ENCODE peak calls at places on chromosomes 16 and 17, in ten cellular contexts. G is ascending aorta; O is aorta; D is iPS DF 6.9; U is effector memory CD4-positive, alpha-beta T cell; A is mesendoderm; F is left lung; R is adipocyte; E is CD8-positive, alpha-beta T cell; L is SJSA1. B is an unnamed sample. For H3K27me3, the result is how much of the 10 kb centered on the place peaks cover.

GRCh38 chr16:84448444-84448843 is 56.0 kb downstream of the MEAK7 start:
- DNase-seq in G (no peak), A (no peak), F (no peak), O (no peak), R (no peak), L (no peak), E (no peak), U (no peak), D (no peak), B (no peak)

GRCh38 chr17:31593806-31594205 is 202.3 kb downstream of the RAB11FIP4 start:
- DNase-seq in E (no peak), U (no peak), D (no peak), O (peak), R (peak), L (peak), F (no peak), G (peak), A (no peak), B (no peak)

GRCh38 chr17:50837980-50838954 is 2.9 kb downstream of the WFIKKN2 start:
- DNase-seq in O (no peak), U (no peak), E (no peak), D (no peak), R (no peak), G (peak), F (no peak), L (no peak), A (no peak), B (no peak)

GRCh38 chr16:46796764-46797269 is 34.2 kb downstream of the C16orf87 start:
- DNase-seq in F (no peak), A (no peak), D (no peak), O (no peak), E (no peak), R (no peak), U (no peak), G (no peak), L (no peak), B (no peak)

GRCh38 chr16:17748005-17748719 is 277.4 kb upstream of the XYLT1 start:
- DNase-seq in R (no peak), F (no peak), L (no peak), G (no peak), A (peak), E (no peak), D (peak), O (no peak), U (no peak), B (no peak)

GRCh38 chr17:40915721-40916256 is 21.7 kb downstream of the KRT23 start:
- DNase-seq in D (no peak), L (no peak), F (no peak), A (no peak), O (no peak), U (no peak), G (no peak), R (peak), E (no peak), B (no peak)

GRCh38 chr17:4772235-4772613 is 538 bp downstream of the TM4SF5 start:
- DNase-seq in D (no peak), F (no peak), E (no peak), G (no peak), L (no peak), A (no peak), O (no peak), U (no peak), R (no peak), B (no peak)

GRCh38 chr17:19703776-19704371 is 12.5 kb downstream of the SLC47A2 start:
- DNase-seq in G (no peak), O (no peak), E (no peak), F (peak), D (no peak), A (peak), R (no peak), U (no peak), L (no peak), B (no peak)

GRCh38 chr16:48330133-48330846 is 54.9 kb downstream of the SIAH1 start:
- DNase-seq in G (no peak), O (no peak), E (no peak), D (no peak), A (no peak), L (no peak), U (no peak), R (no peak), F (no peak), B (no peak)

GRCh38 chr16:87790278-87791023 is 24.7 kb upstream of the KLHDC4 start:
- DNase-seq in R (peak), A (no peak), U (no peak), O (no peak), L (peak), F (no peak), E (no peak), D (no peak), G (no peak), B (no peak)

GRCh38 chr16:51994597-51994996 is 552.3 kb downstream of the TOX3 start:
- DNase-seq in D (no peak), E (no peak), O (no peak), U (no peak), L (peak), G (no peak), R (no peak), A (no peak), F (no peak), B (no peak)

GRCh38 chr17:76537578-76538280 is at the start of gene CYGB:
- DNase-seq in D (no peak), L (peak), R (peak), A (peak), F (peak), E (no peak), O (peak), U (no peak), G (no peak), B (peak)

GRCh38 chr17:81021531-81022370 is 13.2 kb upstream of the BAIAP2 start:
- DNase-seq in A (no peak), U (no peak), G (no peak), R (no peak), F (peak), D (no peak), L (no peak), E (no peak), O (no peak), B (no peak)

GRCh38 chr16:10130482-10130996 is 51.7 kb downstream of the GRIN2A start:
- DNase-seq in L (no peak), G (peak), E (no peak), U (no peak), O (no peak), A (no peak), F (no peak), D (no peak), R (peak), B (no peak)

GRCh38 chr16:57186630-57187507 is 740 bp downstream of the RSPRY1 start:
- DNase-seq in G (no peak), R (peak), E (peak), F (no peak), L (no peak), A (peak), O (no peak), D (no peak), U (no peak), B (no peak)

GRCh38 chr16:9212621-9213020 is 121.2 kb downstream of the HAPSTR1 start:
- DNase-seq in E (no peak), F (no peak), R (no peak), D (no peak), U (no peak), L (no peak), G (no peak), A (no peak), O (no peak), B (no peak)

GRCh38 chr16:27779719-27780161 is 229.8 kb downstream of the KATNIP start:
- DNase-seq in L (peak), G (no peak), U (no peak), F (no peak), A (peak), O (no peak), R (peak), E (no peak), D (peak), B (no peak)

GRCh38 chr17:45246861-45247428 is 14.9 kb downstream of the SPATA32 start:
- DNase-seq in O (no peak), G (no peak), D (no peak), U (no peak), R (peak), F (peak), E (no peak), A (peak), L (no peak), B (peak)

GRCh38 chr17:83155128-83156081 is 76.0 kb downstream of the METRNL start:
- DNase-seq in O (peak), A (no peak), F (peak), U (no peak), G (peak), D (no peak), E (no peak), R (peak), L (peak), B (no peak)

GRCh38 chr16:19618876-19619275 is 63.4 kb downstream of the VPS35L start:
- DNase-seq in R (no peak), U (no peak), A (no peak), L (no peak), E (no peak), O (no peak), G (no peak), F (no peak), D (no peak), B (no peak)

GRCh38 chr17:32483451-32484019 is 3.3 kb upstream of the CDK5R1 start:
- DNase-seq in F (no peak), U (no peak), O (peak), G (peak), L (no peak), R (peak), D (no peak), E (peak), A (peak), B (peak)

GRCh38 chr17:1362065-1362848 is 37.8 kb downstream of the YWHAE start:
- DNase-seq in O (no peak), D (no peak), F (no peak), E (peak), R (no peak), G (peak), A (no peak), L (no peak), U (no peak), B (no peak)
- H3K4me3 ChIP-seq in O (no peak), D (no peak), F (no peak), E (no peak), R (no peak), G (no peak), A (no peak), L (no peak), U (no peak), B (no peak)

GRCh38 chr17:16427020-16427419 is 11.6 kb downstream of the TRPV2 start:
- DNase-seq in F (no peak), U (no peak), G (no peak), O (no peak), L (no peak), R (no peak), E (no peak), A (no peak), D (no peak), B (no peak)

GRCh38 chr17:16428098-16428882 is 12.9 kb downstream of the TRPV2 start:
- DNase-seq in U (no peak), O (no peak), R (peak), L (peak), E (peak), D (no peak), F (peak), G (no peak), A (peak), B (peak)

GRCh38 chr17:16432017-16432416 is 16.6 kb downstream of the TRPV2 start:
- DNase-seq in R (no peak), A (no peak), E (no peak), U (no peak), G (no peak), L (no peak), D (no peak), F (no peak), O (no peak), B (no peak)

GRCh38 chr17:16433514-16433913 is 18.1 kb downstream of the TRPV2 start:
- DNase-seq in R (no peak), O (no peak), U (no peak), G (no peak), A (no peak), E (no peak), F (no peak), L (no peak), D (no peak), B (no peak)

DNA sequence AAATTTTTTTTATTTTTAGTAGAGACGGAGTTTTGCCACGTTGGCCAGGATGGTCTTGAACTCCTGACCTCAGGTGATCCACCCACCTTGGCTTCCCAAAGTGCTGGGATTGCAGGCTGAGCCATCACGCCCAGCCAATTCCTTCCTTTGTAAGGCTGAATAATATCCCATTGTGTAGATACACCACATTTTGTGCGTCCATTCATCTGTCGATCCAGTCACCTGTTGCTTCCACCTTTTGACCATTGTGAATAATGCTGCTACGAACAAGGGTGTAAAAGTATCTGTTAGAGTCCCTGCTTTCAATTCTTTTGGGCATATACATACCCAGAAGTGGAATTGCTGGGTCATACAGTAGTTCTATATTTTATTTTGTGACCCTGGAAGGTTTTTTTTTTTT is 15.3 kb downstream of the TRPV2 start:
- DNase-seq in O (no peak), E (no peak), U (no peak), A (no peak), F (peak), D (no peak), L (no peak), G (no peak), R (no peak), B (no peak)
- H3K27me3 ChIP-seq in O (under half), E (under half), U (under half), A (under half), F (under half), D (under half), L (under half), G (under half), R (under half), B (under half)

GRCh38 chr16:89170346-89171215 is 967 bp upstream of the CDH15 start:
- DNase-seq in R (no peak), A (peak), E (no peak), O (peak), U (no peak), L (no peak), F (peak), G (no peak), D (no peak), B (no peak)
- H3K4me3 ChIP-seq in R (no peak), A (no peak), E (peak), O (no peak), U (peak), L (no peak), F (peak), G (peak), D (peak), B (peak)

DNA sequence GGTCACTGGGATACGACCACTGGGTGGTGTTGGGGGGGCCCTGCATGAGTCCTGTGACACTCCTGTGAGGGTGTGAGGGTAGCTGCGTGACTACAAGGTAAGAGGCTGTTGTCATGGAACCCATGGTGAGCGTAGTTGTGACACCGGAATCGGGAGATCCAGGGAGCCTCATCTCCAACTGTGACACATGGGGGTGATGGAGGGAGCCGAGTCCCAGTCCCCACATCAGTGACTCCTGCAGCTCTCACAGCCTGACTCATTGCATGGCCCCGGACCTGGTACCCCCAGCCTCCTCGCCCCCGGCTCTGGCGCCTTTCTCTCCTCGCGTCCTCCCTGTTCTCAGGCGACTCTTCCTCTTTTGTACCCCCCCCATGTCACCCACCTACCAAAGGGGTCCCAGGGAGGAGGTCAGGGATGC is 14.2 kb downstream of the CDH16 start:
- DNase-seq in O (peak), A (no peak), G (no peak), U (no peak), D (no peak), R (no peak), E (no peak), L (no peak), F (no peak), B (no peak)
- H3K27me3 ChIP-seq in O (under half), A (under half), G (under half), U (under half), D (under half), R (under half), E (under half), L (under half), F (under half), B (under half)

GRCh38 chr16:15972046-15972868 is 22.8 kb downstream of the ABCC1 start:
- DNase-seq in D (no peak), F (no peak), G (no peak), A (peak), U (no peak), E (no peak), O (no peak), R (no peak), L (no peak), B (no peak)
- H3K4me3 ChIP-seq in D (no peak), F (no peak), G (no peak), A (no peak), U (no peak), E (no peak), O (no peak), R (no peak), L (no peak), B (no peak)

GRCh38 chr16:31488630-31489564 is 6.0 kb downstream of the SLC5A2 start:
- DNase-seq in U (no peak), L (no peak), D (no peak), E (no peak), G (no peak), O (peak), A (no peak), F (peak), R (peak), B (no peak)
- H3K27me3 ChIP-seq in U (under half), L (under half), D (under half), E (under half), G (under half), O (under half), A (under half), F (under half), R (under half), B (under half)

GRCh38 chr16:82034981-82035612 is at the start of gene HSD17B2:
- DNase-seq in D (no peak), G (no peak), L (no peak), E (no peak), F (no peak), O (no peak), A (no peak), U (no peak), R (peak), B (no peak)
- H3K4me3 ChIP-seq in D (no peak), G (no peak), L (no peak), E (no peak), F (no peak), O (no peak), A (no peak), U (no peak), R (no peak), B (no peak)

GRCh38 chr17:52158450-52159042 is at the start of gene CA10:
- DNase-seq in R (no peak), F (peak), U (no peak), G (no peak), L (no peak), A (peak), D (no peak), O (no peak), E (no peak), B (no peak)
- H3K27me3 ChIP-seq in R (under half), F (under half), U (under half), G (under half), L (half or more), A (under half), D (under half), O (under half), E (under half), B (under half)

DNA sequence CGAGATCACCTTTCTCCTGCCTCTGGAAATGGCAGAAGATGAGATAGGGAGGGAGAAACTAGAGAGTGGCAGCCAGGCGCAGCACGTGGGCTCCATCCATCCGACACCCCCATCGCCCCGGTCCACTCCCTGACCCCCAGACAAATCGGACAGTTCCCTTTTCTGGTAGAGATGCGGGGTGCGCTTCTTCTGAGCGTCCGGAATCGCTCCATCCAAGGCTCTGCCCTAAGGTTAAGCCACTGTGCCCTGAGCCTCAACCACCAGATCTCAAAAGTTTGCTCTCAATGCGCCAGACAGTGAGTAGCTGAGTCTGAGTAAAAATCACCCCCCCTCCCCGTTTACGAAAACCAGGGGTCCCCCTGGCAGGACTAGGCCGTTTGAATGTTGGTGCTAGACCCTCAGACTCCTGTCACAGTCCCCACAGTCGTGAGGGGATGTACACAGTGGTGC is 15.4 kb upstream of the ZFHX3 start:
- DNase-seq in O (peak), L (no peak), R (no peak), D (no peak), F (no peak), E (no peak), A (no peak), U (no peak), G (no peak), B (no peak)
- H3K4me3 ChIP-seq in O (peak), L (no peak), R (no peak), D (no peak), F (no peak), E (no peak), A (no peak), U (no peak), G (peak), B (no peak)

DNA sequence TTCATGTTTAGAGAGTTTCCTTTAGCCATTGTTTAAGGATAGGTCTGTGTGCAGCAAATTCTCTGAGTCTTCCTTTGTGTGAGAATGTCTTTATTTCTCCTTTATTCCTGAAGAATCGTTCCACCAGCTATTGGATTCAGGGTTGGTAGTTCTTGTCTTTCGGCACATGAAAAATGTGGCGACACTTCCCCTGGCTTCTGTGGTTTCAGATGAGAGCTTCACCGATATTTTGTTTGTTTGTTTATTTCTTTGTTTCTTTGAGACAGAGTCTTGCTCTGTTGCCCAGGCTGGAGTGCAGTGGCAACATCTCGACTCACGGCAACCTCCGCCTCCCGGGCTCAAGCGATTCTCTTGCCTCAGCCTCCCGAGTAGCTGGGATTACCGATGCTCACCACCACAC is 18.6 kb downstream of the MPO start:
- DNase-seq in L (peak), R (no peak), O (no peak), G (peak), U (no peak), D (no peak), F (no peak), A (no peak), E (no peak), B (no peak)
- H3K27me3 ChIP-seq in L (half or more), R (under half), O (under half), G (under half), U (under half), D (under half), F (under half), A (under half), E (under half), B (under half)

B was measured in naive thymus-derived CD4-positive, alpha-beta T cell.